ENCODE peak calls at places on chromosomes 6 and 20, in nine cellular contexts. One of them, this sample, is unnamed.

GRCh38 chr6:124907596-124907995 is 54.6 kb upstream of the RNF217 start:
- DNase-seq in CD4-positive, CD25-positive, alpha-beta regulatory T cell: no peak
- DNase-seq in pons: no peak
- DNase-seq in hypothalamus: no peak
- DNase-seq in aorta: no peak
- DNase-seq in AG09309: no peak
- DNase-seq in PC-9: no peak
- DNase-seq in AG20443: no peak
- DNase-seq in activated T-cell treated with anti-CD3 and anti-CD28 coated beads for 1 hour: no peak
- DNase-seq in this sample: no peak

GRCh38 chr6:113774122-113774835 is 82.9 kb upstream of the MARCKS start:
- DNase-seq in CD4-positive, CD25-positive, alpha-beta regulatory T cell: no peak
- DNase-seq in pons: no peak
- DNase-seq in hypothalamus: no peak
- DNase-seq in aorta: no peak
- DNase-seq in AG09309: peak; percentile 61
- DNase-seq in PC-9: no peak
- DNase-seq in AG20443: peak; percentile 28
- DNase-seq in activated T-cell treated with anti-CD3 and anti-CD28 coated beads for 1 hour: no peak
- DNase-seq in this sample: no peak

GRCh38 chr20:48454721-48455490 is 372.9 kb downstream of the PREX1 start:
- DNase-seq in CD4-positive, CD25-positive, alpha-beta regulatory T cell: no peak
- DNase-seq in pons: no peak
- DNase-seq in hypothalamus: no peak
- DNase-seq in aorta: no peak
- DNase-seq in AG09309: no peak
- DNase-seq in PC-9: no peak
- DNase-seq in AG20443: no peak
- DNase-seq in activated T-cell treated with anti-CD3 and anti-CD28 coated beads for 1 hour: no peak
- DNase-seq in this sample: no peak

GRCh38 chr6:116118608-116119007 is 7.3 kb downstream of the COL10A1 start:
- DNase-seq in CD4-positive, CD25-positive, alpha-beta regulatory T cell: no peak
- DNase-seq in pons: no peak
- DNase-seq in hypothalamus: no peak
- DNase-seq in aorta: no peak
- DNase-seq in AG09309: no peak
- DNase-seq in PC-9: no peak
- DNase-seq in AG20443: peak; percentile 35
- DNase-seq in activated T-cell treated with anti-CD3 and anti-CD28 coated beads for 1 hour: no peak
- DNase-seq in this sample: no peak

GRCh38 chr6:139582956-139583355 is 208.5 kb upstream of the CITED2 start:
- DNase-seq in CD4-positive, CD25-positive, alpha-beta regulatory T cell: no peak
- DNase-seq in pons: no peak
- DNase-seq in hypothalamus: no peak
- DNase-seq in aorta: no peak
- DNase-seq in AG09309: no peak
- DNase-seq in PC-9: peak; percentile 43
- DNase-seq in AG20443: no peak
- DNase-seq in activated T-cell treated with anti-CD3 and anti-CD28 coated beads for 1 hour: no peak
- DNase-seq in this sample: no peak

GRCh38 chr6:78629154-78629721 is 238.1 kb upstream of the IRAK1BP1 start:
- DNase-seq in CD4-positive, CD25-positive, alpha-beta regulatory T cell: no peak
- DNase-seq in pons: no peak
- DNase-seq in hypothalamus: no peak
- DNase-seq in aorta: peak; percentile 39
- DNase-seq in AG09309: no peak
- DNase-seq in PC-9: no peak
- DNase-seq in AG20443: peak; percentile 75
- DNase-seq in activated T-cell treated with anti-CD3 and anti-CD28 coated beads for 1 hour: no peak
- DNase-seq in this sample: no peak

GRCh38 chr6:13431059-13431656 is 56.2 kb downstream of the GFOD1 start:
- DNase-seq in CD4-positive, CD25-positive, alpha-beta regulatory T cell: no peak
- DNase-seq in pons: no peak
- DNase-seq in hypothalamus: no peak
- DNase-seq in aorta: no peak
- DNase-seq in AG09309: no peak
- DNase-seq in PC-9: no peak
- DNase-seq in AG20443: no peak
- DNase-seq in activated T-cell treated with anti-CD3 and anti-CD28 coated beads for 1 hour: no peak
- DNase-seq in this sample: no peak

GRCh38 chr6:155374681-155375080 is 60.4 kb upstream of the TFB1M start:
- DNase-seq in CD4-positive, CD25-positive, alpha-beta regulatory T cell: no peak
- DNase-seq in pons: no peak
- DNase-seq in hypothalamus: no peak
- DNase-seq in aorta: no peak
- DNase-seq in AG09309: no peak
- DNase-seq in PC-9: no peak
- DNase-seq in AG20443: no peak
- DNase-seq in activated T-cell treated with anti-CD3 and anti-CD28 coated beads for 1 hour: no peak
- DNase-seq in this sample: no peak

GRCh38 chr20:57361517-57361916 is 10.5 kb downstream of the RAE1 start:
- DNase-seq in CD4-positive, CD25-positive, alpha-beta regulatory T cell: no peak
- DNase-seq in pons: no peak
- DNase-seq in hypothalamus: no peak
- DNase-seq in aorta: no peak
- DNase-seq in AG09309: peak; percentile 41
- DNase-seq in PC-9: no peak
- DNase-seq in AG20443: peak; percentile 87
- DNase-seq in activated T-cell treated with anti-CD3 and anti-CD28 coated beads for 1 hour: no peak
- DNase-seq in this sample: no peak

GRCh38 chr20:11117808-11118528 is 444.2 kb upstream of the JAG1 start:
- DNase-seq in CD4-positive, CD25-positive, alpha-beta regulatory T cell: no peak
- DNase-seq in pons: no peak
- DNase-seq in hypothalamus: no peak
- DNase-seq in aorta: peak; percentile 42
- DNase-seq in AG09309: peak; percentile 16
- DNase-seq in PC-9: no peak
- DNase-seq in AG20443: peak; percentile 48
- DNase-seq in activated T-cell treated with anti-CD3 and anti-CD28 coated beads for 1 hour: no peak
- DNase-seq in this sample: no peak

GRCh38 chr6:131532476-131533108 is 40.4 kb upstream of the ARG1 start:
- DNase-seq in CD4-positive, CD25-positive, alpha-beta regulatory T cell: no peak
- DNase-seq in pons: no peak
- DNase-seq in hypothalamus: no peak
- DNase-seq in aorta: no peak
- DNase-seq in AG09309: no peak
- DNase-seq in PC-9: no peak
- DNase-seq in AG20443: no peak
- DNase-seq in activated T-cell treated with anti-CD3 and anti-CD28 coated beads for 1 hour: no peak
- DNase-seq in this sample: no peak

GRCh38 chr6:170270984-170271593 is 19.8 kb downstream of the DLL1 start:
- DNase-seq in CD4-positive, CD25-positive, alpha-beta regulatory T cell: no peak
- DNase-seq in pons: no peak
- DNase-seq in hypothalamus: no peak
- DNase-seq in aorta: peak; percentile 29
- DNase-seq in AG09309: no peak
- DNase-seq in PC-9: no peak
- DNase-seq in AG20443: no peak
- DNase-seq in activated T-cell treated with anti-CD3 and anti-CD28 coated beads for 1 hour: no peak
- DNase-seq in this sample: no peak

GRCh38 chr6:137729866-137730629 is 137.0 kb upstream of the TNFAIP3 start:
- DNase-seq in CD4-positive, CD25-positive, alpha-beta regulatory T cell: no peak
- DNase-seq in pons: no peak
- DNase-seq in hypothalamus: no peak
- DNase-seq in aorta: no peak
- DNase-seq in AG09309: no peak
- DNase-seq in PC-9: peak; percentile 51
- DNase-seq in AG20443: peak; percentile 52
- DNase-seq in activated T-cell treated with anti-CD3 and anti-CD28 coated beads for 1 hour: no peak
- DNase-seq in this sample: no peak

GRCh38 chr6:129281173-129281796 is 398.3 kb downstream of the LAMA2 start:
- DNase-seq in CD4-positive, CD25-positive, alpha-beta regulatory T cell: no peak
- DNase-seq in pons: no peak
- DNase-seq in hypothalamus: no peak
- DNase-seq in aorta: no peak
- DNase-seq in AG09309: no peak
- DNase-seq in PC-9: no peak
- DNase-seq in AG20443: no peak
- DNase-seq in activated T-cell treated with anti-CD3 and anti-CD28 coated beads for 1 hour: no peak
- DNase-seq in this sample: no peak

GRCh38 chr6:140415266-140415665 is 1040.8 kb upstream of the CITED2 start:
- DNase-seq in CD4-positive, CD25-positive, alpha-beta regulatory T cell: no peak
- DNase-seq in pons: no peak
- DNase-seq in hypothalamus: no peak
- DNase-seq in aorta: no peak
- DNase-seq in AG09309: no peak
- DNase-seq in PC-9: no peak
- DNase-seq in AG20443: no peak
- DNase-seq in activated T-cell treated with anti-CD3 and anti-CD28 coated beads for 1 hour: no peak
- DNase-seq in this sample: no peak

GRCh38 chr6:135162678-135163439 is 18.2 kb upstream of the MYB start:
- DNase-seq in CD4-positive, CD25-positive, alpha-beta regulatory T cell: no peak
- DNase-seq in pons: no peak
- DNase-seq in hypothalamus: no peak
- DNase-seq in aorta: peak; percentile 51
- DNase-seq in AG09309: no peak
- DNase-seq in PC-9: peak; percentile 35
- DNase-seq in AG20443: peak; percentile 52
- DNase-seq in activated T-cell treated with anti-CD3 and anti-CD28 coated beads for 1 hour: peak; percentile 18
- DNase-seq in this sample: no peak

GRCh38 chr20:61328906-61329558 is 77.0 kb downstream of the CDH4 start:
- DNase-seq in CD4-positive, CD25-positive, alpha-beta regulatory T cell: no peak
- DNase-seq in pons: no peak
- DNase-seq in hypothalamus: no peak
- DNase-seq in aorta: no peak
- DNase-seq in AG09309: no peak
- DNase-seq in PC-9: no peak
- DNase-seq in AG20443: peak; percentile 25
- DNase-seq in activated T-cell treated with anti-CD3 and anti-CD28 coated beads for 1 hour: no peak
- DNase-seq in this sample: no peak

GRCh38 chr6:68094070-68094469 is 541.0 kb upstream of the ADGRB3 start:
- DNase-seq in CD4-positive, CD25-positive, alpha-beta regulatory T cell: no peak
- DNase-seq in pons: no peak
- DNase-seq in hypothalamus: no peak
- DNase-seq in aorta: no peak
- DNase-seq in AG09309: no peak
- DNase-seq in PC-9: no peak
- DNase-seq in AG20443: no peak
- DNase-seq in activated T-cell treated with anti-CD3 and anti-CD28 coated beads for 1 hour: no peak
- DNase-seq in this sample: no peak

GRCh38 chr20:10253750-10254149 is 35.1 kb downstream of the SNAP25 start:
- DNase-seq in CD4-positive, CD25-positive, alpha-beta regulatory T cell: no peak
- DNase-seq in pons: no peak
- DNase-seq in hypothalamus: no peak
- DNase-seq in aorta: no peak
- DNase-seq in AG09309: no peak
- DNase-seq in PC-9: no peak
- DNase-seq in AG20443: no peak
- DNase-seq in activated T-cell treated with anti-CD3 and anti-CD28 coated beads for 1 hour: no peak
- DNase-seq in this sample: no peak

GRCh38 chr6:167282165-167282564 is 8.9 kb upstream of the UNC93A start:
- DNase-seq in CD4-positive, CD25-positive, alpha-beta regulatory T cell: no peak
- DNase-seq in pons: no peak
- DNase-seq in hypothalamus: no peak
- DNase-seq in aorta: no peak
- DNase-seq in AG09309: no peak
- DNase-seq in PC-9: no peak
- DNase-seq in AG20443: no peak
- DNase-seq in activated T-cell treated with anti-CD3 and anti-CD28 coated beads for 1 hour: no peak
- DNase-seq in this sample: no peak